ENCODE peak calls at places on chromosome 14, in four cellular contexts. One of them, this sample, is unnamed.

GRCh38 chr14:103198429-103199140 is 75.3 kb downstream of the TNFAIP2 start:
- DNase-seq in upper lobe of right lung: no peak
- DNase-seq in GM12878: no peak
- DNase-seq in spleen: no peak
- DNase-seq in this sample: peak

GRCh38 chr14:100419856-100420255 is 96.7 kb downstream of the SLC25A47 start:
- DNase-seq in upper lobe of right lung: no peak
- DNase-seq in GM12878: no peak
- DNase-seq in spleen: peak
- DNase-seq in this sample: no peak

GRCh38 chr14:73393375-73393774 is 65.0 kb downstream of the NUMB start:
- DNase-seq in upper lobe of right lung: no peak
- DNase-seq in GM12878: no peak
- DNase-seq in spleen: no peak
- DNase-seq in this sample: no peak

GRCh38 chr14:55249423-55249822 is 21.8 kb upstream of the FBXO34 start:
- DNase-seq in upper lobe of right lung: no peak
- DNase-seq in GM12878: no peak
- DNase-seq in spleen: no peak
- DNase-seq in this sample: peak

GRCh38 chr14:21822109-21822508 is 148.5 kb upstream of the OR4E1 start:
- DNase-seq in upper lobe of right lung: no peak
- DNase-seq in GM12878: no peak
- DNase-seq in spleen: no peak
- DNase-seq in this sample: no peak

GRCh38 chr14:30402846-30403245 is 156.1 kb upstream of the G2E3 start:
- DNase-seq in upper lobe of right lung: no peak
- DNase-seq in GM12878: no peak
- DNase-seq in spleen: no peak
- DNase-seq in this sample: no peak

GRCh38 chr14:80215756-80216581 is 4.7 kb upstream of the DIO2 start:
- DNase-seq in upper lobe of right lung: no peak
- DNase-seq in GM12878: no peak
- DNase-seq in spleen: no peak
- DNase-seq in this sample: peak

GRCh38 chr14:34356267-34356660 is 105.8 kb downstream of the SPTSSA start:
- DNase-seq in upper lobe of right lung: no peak
- DNase-seq in GM12878: no peak
- DNase-seq in spleen: no peak
- DNase-seq in this sample: peak

GRCh38 chr14:51959928-51960327 is 29.4 kb upstream of the RTRAF start:
- DNase-seq in upper lobe of right lung: no peak
- DNase-seq in GM12878: no peak
- DNase-seq in spleen: no peak
- DNase-seq in this sample: no peak

GRCh38 chr14:99759546-99759925 is 33.7 kb upstream of the EML1 start:
- DNase-seq in upper lobe of right lung: peak
- DNase-seq in GM12878: no peak
- DNase-seq in spleen: no peak
- DNase-seq in this sample: no peak

GRCh38 chr14:24351517-24351916 is 11.7 kb upstream of the RIPK3 start:
- DNase-seq in upper lobe of right lung: no peak
- DNase-seq in GM12878: no peak
- DNase-seq in spleen: no peak
- DNase-seq in this sample: peak
- H3K4me3 ChIP-seq in upper lobe of right lung: no peak
- H3K4me3 ChIP-seq in GM12878: no peak
- H3K4me3 ChIP-seq in spleen: no peak
- H3K4me3 ChIP-seq in this sample: no peak

DNA sequence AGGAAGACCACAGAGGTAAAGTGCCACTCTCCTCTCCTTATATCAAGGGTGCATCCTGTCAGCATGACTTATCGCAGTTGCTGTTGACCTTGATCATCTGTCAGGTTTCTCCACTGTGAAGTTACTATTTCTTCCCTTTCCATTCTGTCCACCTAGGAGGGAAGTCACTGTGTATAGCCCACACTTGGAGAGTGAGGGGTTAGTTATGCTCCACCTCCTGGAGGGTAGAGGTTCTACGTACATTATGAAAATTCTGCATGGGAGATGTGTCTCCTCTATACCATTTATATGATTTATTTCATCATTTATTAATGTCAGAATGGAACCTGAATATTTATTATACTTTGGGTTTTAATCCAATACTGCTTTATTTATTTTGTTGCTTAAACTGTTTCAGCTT is 40.2 kb upstream of the SMOC1 start:
- DNase-seq in upper lobe of right lung: no peak
- DNase-seq in GM12878: no peak
- DNase-seq in spleen: no peak
- DNase-seq in this sample: no peak
- TF ChIP-seq CTCF in upper lobe of right lung: no peak
- TF ChIP-seq CTCF in GM12878: no peak
- TF ChIP-seq CTCF in spleen: no peak
- TF ChIP-seq CTCF in this sample: no peak

GRCh38 chr14:76375484-76375883 is 453 bp upstream of the ESRRB start:
- DNase-seq in upper lobe of right lung: no peak
- DNase-seq in GM12878: no peak
- DNase-seq in spleen: no peak
- DNase-seq in this sample: no peak

GRCh38 chr14:76377675-76378074 is 1.7 kb downstream of the ESRRB start:
- DNase-seq in upper lobe of right lung: no peak
- DNase-seq in GM12878: no peak
- DNase-seq in spleen: no peak
- DNase-seq in this sample: no peak

GRCh38 chr14:76376878-76377523 is 1.1 kb downstream of the ESRRB start:
- DNase-seq in upper lobe of right lung: no peak
- DNase-seq in GM12878: no peak
- DNase-seq in spleen: no peak
- DNase-seq in this sample: no peak

GRCh38 chr14:76376001-76376404 is at the start of gene ESRRB:
- DNase-seq in upper lobe of right lung: no peak
- DNase-seq in GM12878: no peak
- DNase-seq in spleen: no peak
- DNase-seq in this sample: peak

GRCh38 chr14:76376409-76376877 is 506 bp downstream of the ESRRB start:
- DNase-seq in upper lobe of right lung: no peak
- DNase-seq in GM12878: no peak
- DNase-seq in spleen: no peak
- DNase-seq in this sample: no peak
- H3K4me3 ChIP-seq in upper lobe of right lung: no peak
- H3K4me3 ChIP-seq in GM12878: no peak
- H3K4me3 ChIP-seq in spleen: no peak
- H3K4me3 ChIP-seq in this sample: peak

DNA sequence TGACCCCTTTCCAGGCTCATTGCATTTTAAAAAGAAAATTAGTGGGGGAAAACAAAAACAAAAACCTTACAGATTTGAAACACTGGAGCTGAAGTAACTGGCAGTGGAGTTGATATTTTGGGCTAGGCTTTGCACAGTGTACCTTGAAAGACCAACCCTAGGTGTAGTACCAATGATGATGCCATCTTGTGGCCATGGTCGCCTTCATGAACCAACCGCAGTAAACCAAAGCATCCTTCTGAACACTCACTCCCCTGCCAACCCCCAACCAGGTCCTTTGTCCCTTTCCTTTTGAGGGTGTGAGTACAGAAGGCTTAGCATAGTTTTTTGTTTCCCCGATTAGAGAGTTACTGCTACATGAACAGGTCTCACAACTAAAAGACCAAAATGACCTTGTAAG is 5.9 kb downstream of the TOMM20L start:
- DNase-seq in upper lobe of right lung: no peak
- DNase-seq in GM12878: no peak
- DNase-seq in spleen: no peak
- DNase-seq in this sample: no peak
- TF ChIP-seq CTCF in upper lobe of right lung: no peak
- TF ChIP-seq CTCF in GM12878: no peak
- TF ChIP-seq CTCF in spleen: no peak
- TF ChIP-seq CTCF in this sample: no peak

This sample was measured in fibroblast of pulmonary artery.